ENCODE peak calls at places on chromosomes 5 and 9, in nine cellular contexts. One of them, this sample, is unnamed.

GRCh38 chr5:32312194-32312681 is 501 bp downstream of the MTMR12 start:
- DNase-seq in left lung: peak
- DNase-seq in ureter: peak
- DNase-seq in activated CD8-positive, alpha-beta memory T cell treated with anti-CD3 and anti-CD28 coated beads for 4 hours: no peak
- DNase-seq in germinal center: peak
- DNase-seq in lower lobe of right lung: peak
- DNase-seq in GM12865: peak
- DNase-seq in memory B cell: peak
- DNase-seq in natural killer cell: peak
- DNase-seq in this sample: no peak

GRCh38 chr9:98804083-98804482 is 3.4 kb upstream of the GALNT12 start:
- DNase-seq in lower lobe of right lung: no peak
- DNase-seq in activated CD8-positive, alpha-beta memory T cell treated with anti-CD3 and anti-CD28 coated beads for 4 hours: no peak
- DNase-seq in germinal center: no peak
- DNase-seq in ureter: no peak
- DNase-seq in memory B cell: no peak
- DNase-seq in GM12865: no peak
- DNase-seq in left lung: no peak
- DNase-seq in natural killer cell: no peak
- DNase-seq in this sample: no peak

GRCh38 chr5:173926359-173926758 is 38.2 kb downstream of the CPEB4 start:
- DNase-seq in activated CD8-positive, alpha-beta memory T cell treated with anti-CD3 and anti-CD28 coated beads for 4 hours: no peak
- DNase-seq in GM12865: no peak
- DNase-seq in natural killer cell: no peak
- DNase-seq in memory B cell: no peak
- DNase-seq in ureter: no peak
- DNase-seq in lower lobe of right lung: no peak
- DNase-seq in germinal center: no peak
- DNase-seq in left lung: no peak
- DNase-seq in this sample: no peak

GRCh38 chr5:150625164-150625535 is 15.3 kb upstream of the SYNPO start:
- DNase-seq in GM12865: no peak
- DNase-seq in natural killer cell: no peak
- DNase-seq in memory B cell: no peak
- DNase-seq in lower lobe of right lung: peak
- DNase-seq in activated CD8-positive, alpha-beta memory T cell treated with anti-CD3 and anti-CD28 coated beads for 4 hours: no peak
- DNase-seq in germinal center: no peak
- DNase-seq in left lung: no peak
- DNase-seq in ureter: no peak
- DNase-seq in this sample: peak

GRCh38 chr9:111691686-111692329 is 30.4 kb downstream of the GNG10 start:
- DNase-seq in left lung: no peak
- DNase-seq in activated CD8-positive, alpha-beta memory T cell treated with anti-CD3 and anti-CD28 coated beads for 4 hours: no peak
- DNase-seq in germinal center: no peak
- DNase-seq in memory B cell: no peak
- DNase-seq in natural killer cell: no peak
- DNase-seq in GM12865: peak
- DNase-seq in ureter: no peak
- DNase-seq in lower lobe of right lung: no peak
- DNase-seq in this sample: no peak

GRCh38 chr5:123594434-123594833 is 82.5 kb downstream of the CSNK1G3 start:
- DNase-seq in ureter: no peak
- DNase-seq in activated CD8-positive, alpha-beta memory T cell treated with anti-CD3 and anti-CD28 coated beads for 4 hours: no peak
- DNase-seq in left lung: no peak
- DNase-seq in lower lobe of right lung: no peak
- DNase-seq in GM12865: no peak
- DNase-seq in germinal center: no peak
- DNase-seq in natural killer cell: no peak
- DNase-seq in memory B cell: no peak
- DNase-seq in this sample: no peak

GRCh38 chr9:98654247-98654646 is 54.5 kb downstream of the GABBR2 start:
- DNase-seq in left lung: no peak
- DNase-seq in lower lobe of right lung: no peak
- DNase-seq in natural killer cell: no peak
- DNase-seq in GM12865: no peak
- DNase-seq in ureter: no peak
- DNase-seq in activated CD8-positive, alpha-beta memory T cell treated with anti-CD3 and anti-CD28 coated beads for 4 hours: no peak
- DNase-seq in memory B cell: no peak
- DNase-seq in germinal center: no peak
- DNase-seq in this sample: no peak

GRCh38 chr9:19232830-19233194 is 2.3 kb downstream of the DENND4C start:
- DNase-seq in germinal center: no peak
- DNase-seq in GM12865: peak
- DNase-seq in lower lobe of right lung: no peak
- DNase-seq in memory B cell: no peak
- DNase-seq in ureter: no peak
- DNase-seq in natural killer cell: no peak
- DNase-seq in activated CD8-positive, alpha-beta memory T cell treated with anti-CD3 and anti-CD28 coated beads for 4 hours: no peak
- DNase-seq in left lung: no peak
- DNase-seq in this sample: no peak

GRCh38 chr9:127033784-127034183 is 88.7 kb downstream of the ANGPTL2 start:
- DNase-seq in germinal center: no peak
- DNase-seq in memory B cell: no peak
- DNase-seq in lower lobe of right lung: no peak
- DNase-seq in ureter: peak
- DNase-seq in natural killer cell: no peak
- DNase-seq in activated CD8-positive, alpha-beta memory T cell treated with anti-CD3 and anti-CD28 coated beads for 4 hours: no peak
- DNase-seq in left lung: no peak
- DNase-seq in GM12865: no peak
- DNase-seq in this sample: no peak

GRCh38 chr9:123033864-123034598 is 564 bp downstream of the GPR21 start:
- DNase-seq in memory B cell: no peak
- DNase-seq in left lung: no peak
- DNase-seq in GM12865: no peak
- DNase-seq in activated CD8-positive, alpha-beta memory T cell treated with anti-CD3 and anti-CD28 coated beads for 4 hours: no peak
- DNase-seq in lower lobe of right lung: no peak
- DNase-seq in germinal center: no peak
- DNase-seq in ureter: no peak
- DNase-seq in natural killer cell: no peak
- DNase-seq in this sample: no peak

GRCh38 chr5:78467744-78468357 is 107.4 kb downstream of the SCAMP1 start:
- DNase-seq in natural killer cell: no peak
- DNase-seq in GM12865: peak
- DNase-seq in left lung: no peak
- DNase-seq in lower lobe of right lung: no peak
- DNase-seq in ureter: no peak
- DNase-seq in activated CD8-positive, alpha-beta memory T cell treated with anti-CD3 and anti-CD28 coated beads for 4 hours: no peak
- DNase-seq in germinal center: peak
- DNase-seq in memory B cell: peak
- DNase-seq in this sample: no peak

GRCh38 chr5:63961125-63961597 is 1.1 kb downstream of the HTR1A start:
- DNase-seq in GM12865: no peak
- DNase-seq in memory B cell: no peak
- DNase-seq in natural killer cell: no peak
- DNase-seq in germinal center: no peak
- DNase-seq in ureter: no peak
- DNase-seq in activated CD8-positive, alpha-beta memory T cell treated with anti-CD3 and anti-CD28 coated beads for 4 hours: no peak
- DNase-seq in lower lobe of right lung: peak
- DNase-seq in left lung: no peak
- DNase-seq in this sample: peak

GRCh38 chr5:136424835-136425694 is 59.7 kb upstream of the TRPC7 start:
- DNase-seq in memory B cell: no peak
- DNase-seq in germinal center: peak
- DNase-seq in natural killer cell: no peak
- DNase-seq in ureter: peak
- DNase-seq in lower lobe of right lung: peak
- DNase-seq in activated CD8-positive, alpha-beta memory T cell treated with anti-CD3 and anti-CD28 coated beads for 4 hours: no peak
- DNase-seq in GM12865: peak
- DNase-seq in left lung: peak
- DNase-seq in this sample: peak

GRCh38 chr5:42518595-42519067 is 95.4 kb downstream of the GHR start:
- DNase-seq in natural killer cell: no peak
- DNase-seq in memory B cell: no peak
- DNase-seq in GM12865: no peak
- DNase-seq in activated CD8-positive, alpha-beta memory T cell treated with anti-CD3 and anti-CD28 coated beads for 4 hours: no peak
- DNase-seq in ureter: no peak
- DNase-seq in lower lobe of right lung: no peak
- DNase-seq in germinal center: no peak
- DNase-seq in left lung: no peak
- DNase-seq in this sample: no peak

GRCh38 chr5:64883912-64884311 is 115.2 kb downstream of the CWC27 start:
- DNase-seq in GM12865: no peak
- DNase-seq in left lung: no peak
- DNase-seq in memory B cell: no peak
- DNase-seq in germinal center: no peak
- DNase-seq in lower lobe of right lung: no peak
- DNase-seq in natural killer cell: no peak
- DNase-seq in ureter: no peak
- DNase-seq in activated CD8-positive, alpha-beta memory T cell treated with anti-CD3 and anti-CD28 coated beads for 4 hours: no peak
- DNase-seq in this sample: no peak

GRCh38 chr5:40646286-40646685 is 33.4 kb upstream of the PTGER4 start:
- DNase-seq in natural killer cell: no peak
- DNase-seq in GM12865: no peak
- DNase-seq in lower lobe of right lung: no peak
- DNase-seq in ureter: no peak
- DNase-seq in memory B cell: no peak
- DNase-seq in activated CD8-positive, alpha-beta memory T cell treated with anti-CD3 and anti-CD28 coated beads for 4 hours: no peak
- DNase-seq in left lung: no peak
- DNase-seq in germinal center: no peak
- DNase-seq in this sample: no peak

GRCh38 chr5:55232194-55232984 is 1.0 kb downstream of the CCNO start:
- DNase-seq in left lung: no peak
- DNase-seq in GM12865: no peak
- DNase-seq in lower lobe of right lung: peak
- DNase-seq in memory B cell: no peak
- DNase-seq in germinal center: no peak
- DNase-seq in activated CD8-positive, alpha-beta memory T cell treated with anti-CD3 and anti-CD28 coated beads for 4 hours: no peak
- DNase-seq in natural killer cell: no peak
- DNase-seq in ureter: peak
- DNase-seq in this sample: no peak

GRCh38 chr5:161167001-161167765 is 315.2 kb upstream of the ATP10B start:
- DNase-seq in left lung: no peak
- DNase-seq in ureter: no peak
- DNase-seq in activated CD8-positive, alpha-beta memory T cell treated with anti-CD3 and anti-CD28 coated beads for 4 hours: no peak
- DNase-seq in GM12865: no peak
- DNase-seq in natural killer cell: no peak
- DNase-seq in memory B cell: no peak
- DNase-seq in germinal center: no peak
- DNase-seq in lower lobe of right lung: no peak
- DNase-seq in this sample: peak

GRCh38 chr5:78377056-78377717 is 16.8 kb downstream of the SCAMP1 start:
- DNase-seq in memory B cell: no peak
- DNase-seq in natural killer cell: no peak
- DNase-seq in left lung: no peak
- DNase-seq in germinal center: no peak
- DNase-seq in activated CD8-positive, alpha-beta memory T cell treated with anti-CD3 and anti-CD28 coated beads for 4 hours: no peak
- DNase-seq in ureter: no peak
- DNase-seq in GM12865: no peak
- DNase-seq in lower lobe of right lung: no peak
- DNase-seq in this sample: no peak

GRCh38 chr5:36878421-36879088 is 2.0 kb downstream of the NIPBL start:
- DNase-seq in lower lobe of right lung: no peak
- DNase-seq in left lung: no peak
- DNase-seq in natural killer cell: no peak
- DNase-seq in GM12865: no peak
- DNase-seq in ureter: no peak
- DNase-seq in activated CD8-positive, alpha-beta memory T cell treated with anti-CD3 and anti-CD28 coated beads for 4 hours: no peak
- DNase-seq in germinal center: no peak
- DNase-seq in memory B cell: no peak
- DNase-seq in this sample: no peak

GRCh38 chr5:174511711-174512253 is 212.6 kb upstream of the MSX2 start:
- DNase-seq in memory B cell: no peak
- DNase-seq in activated CD8-positive, alpha-beta memory T cell treated with anti-CD3 and anti-CD28 coated beads for 4 hours: no peak
- DNase-seq in natural killer cell: no peak
- DNase-seq in ureter: no peak
- DNase-seq in GM12865: no peak
- DNase-seq in germinal center: no peak
- DNase-seq in lower lobe of right lung: no peak
- DNase-seq in left lung: no peak
- DNase-seq in this sample: no peak

GRCh38 chr9:3441197-3441816 is 84.5 kb downstream of the RFX3 start:
- DNase-seq in memory B cell: peak
- DNase-seq in lower lobe of right lung: no peak
- DNase-seq in natural killer cell: no peak
- DNase-seq in GM12865: peak
- DNase-seq in germinal center: peak
- DNase-seq in left lung: peak
- DNase-seq in activated CD8-positive, alpha-beta memory T cell treated with anti-CD3 and anti-CD28 coated beads for 4 hours: peak
- DNase-seq in ureter: peak
- DNase-seq in this sample: no peak

GRCh38 chr9:71383308-71383707 is 261.9 kb upstream of the TRPM3 start:
- DNase-seq in activated CD8-positive, alpha-beta memory T cell treated with anti-CD3 and anti-CD28 coated beads for 4 hours: no peak
- DNase-seq in memory B cell: no peak
- DNase-seq in germinal center: no peak
- DNase-seq in ureter: no peak
- DNase-seq in lower lobe of right lung: no peak
- DNase-seq in natural killer cell: no peak
- DNase-seq in left lung: no peak
- DNase-seq in GM12865: no peak
- DNase-seq in this sample: no peak

GRCh38 chr9:86867658-86868313 is 79.5 kb downstream of the GAS1 start:
- DNase-seq in natural killer cell: no peak
- DNase-seq in GM12865: no peak
- DNase-seq in lower lobe of right lung: no peak
- DNase-seq in ureter: no peak
- DNase-seq in germinal center: no peak
- DNase-seq in left lung: no peak
- DNase-seq in memory B cell: no peak
- DNase-seq in activated CD8-positive, alpha-beta memory T cell treated with anti-CD3 and anti-CD28 coated beads for 4 hours: no peak
- DNase-seq in this sample: no peak

GRCh38 chr5:153562189-153562588 is 71.7 kb downstream of the GRIA1 start:
- DNase-seq in memory B cell: no peak
- DNase-seq in natural killer cell: no peak
- DNase-seq in ureter: no peak
- DNase-seq in germinal center: no peak
- DNase-seq in GM12865: no peak
- DNase-seq in left lung: no peak
- DNase-seq in activated CD8-positive, alpha-beta memory T cell treated with anti-CD3 and anti-CD28 coated beads for 4 hours: no peak
- DNase-seq in lower lobe of right lung: no peak
- DNase-seq in this sample: no peak

GRCh38 chr5:177606071-177607051 is 6.4 kb downstream of the B4GALT7 start:
- DNase-seq in germinal center: no peak
- DNase-seq in natural killer cell: no peak
- DNase-seq in lower lobe of right lung: no peak
- DNase-seq in left lung: no peak
- DNase-seq in memory B cell: no peak
- DNase-seq in activated CD8-positive, alpha-beta memory T cell treated with anti-CD3 and anti-CD28 coated beads for 4 hours: no peak
- DNase-seq in GM12865: no peak
- DNase-seq in ureter: no peak
- DNase-seq in this sample: no peak

GRCh38 chr5:82011761-82012160 is 39.9 kb downstream of the ATG10 start:
- DNase-seq in ureter: no peak
- DNase-seq in activated CD8-positive, alpha-beta memory T cell treated with anti-CD3 and anti-CD28 coated beads for 4 hours: no peak
- DNase-seq in GM12865: no peak
- DNase-seq in natural killer cell: no peak
- DNase-seq in left lung: no peak
- DNase-seq in germinal center: no peak
- DNase-seq in memory B cell: no peak
- DNase-seq in lower lobe of right lung: no peak
- DNase-seq in this sample: no peak

GRCh38 chr9:79572891-79573696 is 1.3 kb downstream of the TLE4 start:
- DNase-seq in GM12865: peak
- DNase-seq in ureter: peak
- DNase-seq in germinal center: peak
- DNase-seq in natural killer cell: peak
- DNase-seq in memory B cell: peak
- DNase-seq in left lung: peak
- DNase-seq in activated CD8-positive, alpha-beta memory T cell treated with anti-CD3 and anti-CD28 coated beads for 4 hours: peak
- DNase-seq in lower lobe of right lung: peak
- DNase-seq in this sample: peak

GRCh38 chr5:77262685-77263084 is 52.2 kb downstream of the PDE8B start:
- DNase-seq in lower lobe of right lung: no peak
- DNase-seq in activated CD8-positive, alpha-beta memory T cell treated with anti-CD3 and anti-CD28 coated beads for 4 hours: no peak
- DNase-seq in memory B cell: no peak
- DNase-seq in GM12865: no peak
- DNase-seq in natural killer cell: no peak
- DNase-seq in left lung: no peak
- DNase-seq in ureter: no peak
- DNase-seq in germinal center: no peak
- DNase-seq in this sample: no peak

GRCh38 chr9:117413346-117414219 is 1.3 kb downstream of the ASTN2 start:
- DNase-seq in memory B cell: no peak
- DNase-seq in ureter: no peak
- DNase-seq in lower lobe of right lung: no peak
- DNase-seq in germinal center: peak
- DNase-seq in natural killer cell: no peak
- DNase-seq in left lung: no peak
- DNase-seq in GM12865: no peak
- DNase-seq in activated CD8-positive, alpha-beta memory T cell treated with anti-CD3 and anti-CD28 coated beads for 4 hours: no peak
- DNase-seq in this sample: peak

GRCh38 chr5:139877129-139877597 is 81.6 kb downstream of the PSD2 start:
- DNase-seq in memory B cell: no peak
- DNase-seq in natural killer cell: no peak
- DNase-seq in germinal center: no peak
- DNase-seq in GM12865: no peak
- DNase-seq in left lung: no peak
- DNase-seq in ureter: no peak
- DNase-seq in lower lobe of right lung: no peak
- DNase-seq in activated CD8-positive, alpha-beta memory T cell treated with anti-CD3 and anti-CD28 coated beads for 4 hours: no peak
- DNase-seq in this sample: no peak

This sample was measured in dorsolateral prefrontal cortex.